ENCODE peak calls at places on chromosomes 16 and 17, in six cellular contexts. V is GM12891, N is H1, E is K562, H is GM12878, F is HepG2. U is an unnamed sample.

GRCh38 chr16:59633996-59634579 is 900.0 kb upstream of the GOT2 start:
- DNase-seq in V (no peak), N (no peak), E (no peak), H (no peak), F (no peak), U (no peak)

GRCh38 chr17:80947200-80947940 is 44.3 kb upstream of the CHMP6 start:
- DNase-seq in V (no peak), N (no peak), E (no peak), H (no peak), F (no peak), U (no peak)

GRCh38 chr16:49932449-49932848 is 76.5 kb upstream of the ZNF423 start:
- DNase-seq in V (no peak), N (no peak), E (no peak), H (no peak), F (no peak), U (no peak)

GRCh38 chr16:54654429-54654828 is 276.2 kb upstream of the IRX5 start:
- DNase-seq in V (no peak), N (no peak), E (no peak), H (no peak), F (no peak), U (no peak)

GRCh38 chr17:63542942-63543821 is 7.1 kb upstream of the DCAF7 start:
- DNase-seq in V (no peak), N (no peak), E (no peak), H (no peak), F (no peak), U (peak)

GRCh38 chr17:79992657-79993389 is 42.8 kb downstream of the TBC1D16 start:
- DNase-seq in V (no peak), N (no peak), E (no peak), H (no peak), F (no peak), U (no peak)

GRCh38 chr16:66176111-66176510 is 190.4 kb upstream of the CDH5 start:
- DNase-seq in V (no peak), N (peak), E (no peak), H (no peak), F (no peak), U (no peak)

GRCh38 chr16:11658896-11659708 is 9.2 kb upstream of the SNN start:
- DNase-seq in V (no peak), N (peak), E (no peak), H (no peak), F (no peak), U (no peak)

GRCh38 chr17:39236981-39237441 is 11.3 kb upstream of the STAC2 start:
- DNase-seq in V (no peak), N (no peak), E (no peak), H (no peak), F (no peak), U (no peak)

GRCh38 chr17:63249256-63250006 is 196.7 kb downstream of the CYB561 start:
- DNase-seq in V (no peak), N (no peak), E (no peak), H (no peak), F (no peak), U (no peak)

GRCh38 chr16:78647019-78647418 is 547.6 kb downstream of the WWOX start:
- DNase-seq in V (no peak), N (no peak), E (no peak), H (no peak), F (no peak), U (no peak)

GRCh38 chr16:75111514-75112280 is 4.9 kb downstream of the LDHD start:
- DNase-seq in V (no peak), N (no peak), E (no peak), H (no peak), F (no peak), U (no peak)

GRCh38 chr16:23026777-23027362 is 122.4 kb downstream of the USP31 start:
- DNase-seq in V (no peak), N (peak), E (no peak), H (no peak), F (peak), U (no peak)

GRCh38 chr17:83008526-83008925 is 70.9 kb upstream of the METRNL start:
- DNase-seq in V (peak), N (peak), E (no peak), H (no peak), F (no peak), U (no peak)

GRCh38 chr16:58519707-58520106 is 4.4 kb downstream of the SETD6 start:
- DNase-seq in V (no peak), N (no peak), E (no peak), H (no peak), F (no peak), U (no peak)

GRCh38 chr16:23519282-23519681 is 9.0 kb upstream of the GGA2 start:
- DNase-seq in V (no peak), N (no peak), E (peak), H (no peak), F (no peak), U (no peak)

GRCh38 chr16:88744839-88745521 is 38.7 kb downstream of the CTU2 start:
- DNase-seq in V (no peak), N (no peak), E (no peak), H (no peak), F (no peak), U (no peak)

GRCh38 chr17:77695386-77695785 is 263.1 kb upstream of the TNRC6C start:
- DNase-seq in V (no peak), N (no peak), E (no peak), H (no peak), F (no peak), U (no peak)

GRCh38 chr16:27243725-27244362 is 24.7 kb downstream of the NSMCE1 start:
- DNase-seq in V (no peak), N (no peak), E (no peak), H (no peak), F (no peak), U (no peak)

GRCh38 chr16:30456302-30456701 is 10.6 kb upstream of the SEPHS2 start:
- DNase-seq in V (no peak), N (no peak), E (no peak), H (no peak), F (no peak), U (no peak)

GRCh38 chr17:73030501-73030911 is 62.0 kb downstream of the SLC39A11 start:
- DNase-seq in V (no peak), N (no peak), E (no peak), H (no peak), F (peak), U (no peak)

DNA sequence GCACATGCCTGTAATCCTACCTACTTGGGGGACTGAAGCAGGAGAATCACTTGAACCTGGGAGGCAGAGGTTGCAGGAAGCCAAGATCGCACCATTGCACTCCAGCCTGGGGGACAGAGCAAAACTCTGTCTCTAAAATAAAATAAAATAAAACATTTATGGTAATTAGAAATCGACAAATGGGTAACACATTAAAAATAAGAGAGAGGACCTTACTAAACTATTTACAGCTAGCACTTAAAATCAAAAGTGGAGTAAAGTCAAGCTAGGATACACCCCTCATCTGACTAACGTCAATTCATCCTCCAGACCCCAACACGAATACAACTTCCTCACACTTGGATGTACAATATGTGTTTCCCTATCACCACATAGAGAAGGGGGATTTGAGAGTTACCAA is 27.8 kb upstream of the RHOT1 start:
- DNase-seq in V (no peak), N (no peak), E (no peak), H (no peak), F (no peak), U (no peak)
- TF ChIP-seq POLR2AphosphoS5 in V (no peak), N (no peak), E (no peak), H (no peak), F (no peak), U (no peak)

GRCh38 chr16:2584742-2585650 is 47.2 kb downstream of the PDPK1 start:
- DNase-seq in V (no peak), N (no peak), E (no peak), H (no peak), F (no peak), U (no peak)
- TF ChIP-seq TAF1 in V (no peak), N (no peak), E (no peak), H (no peak), F (no peak), U (no peak)

GRCh38 chr16:12805091-12805490 is 1.4 kb upstream of the CPPED1 start:
- DNase-seq in V (no peak), N (no peak), E (no peak), H (no peak), F (no peak), U (no peak)

GRCh38 chr16:12802661-12803060 is 1.0 kb downstream of the CPPED1 start:
- DNase-seq in V (no peak), N (no peak), E (no peak), H (no peak), F (no peak), U (no peak)

GRCh38 chr16:12804395-12804794 is 708 bp upstream of the CPPED1 start:
- DNase-seq in V (no peak), N (no peak), E (no peak), H (no peak), F (no peak), U (no peak)

GRCh38 chr16:12802048-12802447 is 1.6 kb downstream of the CPPED1 start:
- DNase-seq in V (no peak), N (no peak), E (no peak), H (no peak), F (no peak), U (no peak)

GRCh38 chr16:12803203-12804093 is at the start of gene CPPED1:
- DNase-seq in V (peak), N (peak), E (peak), H (peak), F (peak), U (peak)
- TF ChIP-seq POLR2A in V (peak), N (peak), E (peak), H (peak), F (peak), U (peak)

GRCh38 chr16:9370071-9370491 is 278.6 kb downstream of the HAPSTR1 start:
- DNase-seq in V (no peak), N (no peak), E (no peak), H (no peak), F (no peak), U (no peak)
- TF ChIP-seq POLR2AphosphoS5 in V (no peak), N (no peak), E (no peak), H (no peak), F (no peak), U (no peak)

GRCh38 chr17:2283302-2283701 is 20.3 kb downstream of the SMG6 start:
- DNase-seq in V (no peak), N (no peak), E (no peak), H (no peak), F (no peak), U (no peak)
- TF ChIP-seq TAF1 in V (no peak), N (no peak), E (no peak), H (no peak), F (no peak), U (no peak)

DNA sequence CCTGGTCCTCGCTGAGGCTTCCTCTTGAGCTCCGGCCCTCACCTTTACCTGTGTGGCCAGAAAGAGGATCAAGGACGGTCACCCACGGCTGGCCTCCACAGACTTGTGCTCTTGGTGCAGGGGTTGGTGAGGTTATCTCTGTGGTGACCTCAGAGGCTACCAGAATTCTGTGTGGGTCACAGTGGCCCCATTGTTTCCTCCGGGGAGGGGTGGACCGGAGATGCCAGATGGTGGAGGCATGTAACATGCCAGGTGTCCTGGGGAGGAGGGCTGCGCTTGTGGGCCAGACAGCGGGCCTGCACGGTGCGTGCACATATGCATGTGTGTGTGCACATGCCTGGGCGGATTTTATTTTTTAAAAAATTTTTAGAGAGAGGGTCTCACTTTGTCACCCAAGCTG is 6.3 kb downstream of the SGCA start:
- DNase-seq in V (no peak), N (no peak), E (no peak), H (no peak), F (peak), U (no peak)
- TF ChIP-seq POLR2A in V (no peak), N (no peak), E (no peak), H (no peak), F (no peak), U (no peak)

DNA sequence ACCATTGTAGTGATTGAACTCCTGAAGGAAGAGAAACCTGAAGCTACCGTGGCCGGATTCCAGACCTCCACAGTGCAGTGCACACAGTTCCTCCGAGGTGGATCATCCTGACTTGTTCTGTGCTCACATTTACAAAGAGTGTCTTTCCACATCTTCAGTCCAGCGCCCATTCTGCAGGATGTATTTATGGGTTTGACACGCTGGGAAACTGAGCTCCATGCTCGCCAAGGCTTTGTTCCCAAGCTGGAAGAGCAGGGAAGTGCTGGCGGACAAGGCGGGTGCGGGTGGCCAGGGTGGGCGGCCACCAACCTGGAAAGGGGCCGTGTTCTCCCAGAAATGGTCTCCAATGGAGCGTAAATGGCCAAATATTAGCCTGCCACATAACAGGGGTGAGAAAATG is 227.9 kb downstream of the IRF8 start:
- DNase-seq in V (no peak), N (no peak), E (no peak), H (no peak), F (no peak), U (no peak)
- TF ChIP-seq POLR2AphosphoS5 in V (no peak), N (no peak), E (no peak), H (no peak), F (no peak), U (no peak)

GRCh38 chr17:5011928-5012327 is 14.2 kb downstream of the KIF1C start:
- DNase-seq in V (peak), N (no peak), E (no peak), H (peak), F (no peak), U (peak)
- TF ChIP-seq TAF1 in V (no peak), N (no peak), E (no peak), H (no peak), F (no peak), U (no peak)